ENCODE peak calls at places on chromosomes 16 and 17, in seven cellular contexts. One of them, this sample, is unnamed.

GRCh38 chr17:78979780-78980623 is at the start of gene LGALS3BP:
- DNase-seq in left ventricle myocardium superior: peak; percentile 85
- DNase-seq in NCI-H446: peak; percentile 47
- DNase-seq in SW 1271: peak; percentile 83
- DNase-seq in HepG2: peak; percentile 97
- DNase-seq in activated T-cell treated with anti-CD3 and anti-CD28 coated beads for 24 hours: no peak
- DNase-seq in M059J: peak; percentile 89
- DNase-seq in this sample: peak; percentile 63

GRCh38 chr17:2029911-2030778 is at the start of gene DPH1:
- DNase-seq in HepG2: peak; percentile 92
- DNase-seq in activated T-cell treated with anti-CD3 and anti-CD28 coated beads for 24 hours: peak; percentile 83
- DNase-seq in NCI-H446: peak; percentile 83
- DNase-seq in M059J: peak; percentile 86
- DNase-seq in left ventricle myocardium superior: peak; percentile 93
- DNase-seq in SW 1271: peak; percentile 88
- DNase-seq in this sample: peak; percentile 84

GRCh38 chr17:79861371-79862216 is 22.4 kb upstream of the CBX4 start:
- DNase-seq in HepG2: no peak
- DNase-seq in activated T-cell treated with anti-CD3 and anti-CD28 coated beads for 24 hours: no peak
- DNase-seq in M059J: no peak
- DNase-seq in left ventricle myocardium superior: no peak
- DNase-seq in NCI-H446: no peak
- DNase-seq in SW 1271: no peak
- DNase-seq in this sample: no peak

GRCh38 chr17:56679767-56680422 is 86.4 kb downstream of the NOG start:
- DNase-seq in HepG2: no peak
- DNase-seq in left ventricle myocardium superior: no peak
- DNase-seq in M059J: peak; percentile 58
- DNase-seq in NCI-H446: no peak
- DNase-seq in SW 1271: no peak
- DNase-seq in activated T-cell treated with anti-CD3 and anti-CD28 coated beads for 24 hours: no peak
- DNase-seq in this sample: peak; percentile 81

GRCh38 chr16:3485821-3486505 is 9.3 kb downstream of the C16orf90 start:
- DNase-seq in left ventricle myocardium superior: peak; percentile 26
- DNase-seq in HepG2: no peak
- DNase-seq in M059J: no peak
- DNase-seq in SW 1271: no peak
- DNase-seq in NCI-H446: no peak
- DNase-seq in activated T-cell treated with anti-CD3 and anti-CD28 coated beads for 24 hours: no peak
- DNase-seq in this sample: no peak

GRCh38 chr16:88810868-88811599 is 694 bp downstream of the APRT start:
- DNase-seq in M059J: peak; percentile 79
- DNase-seq in SW 1271: peak; percentile 52
- DNase-seq in HepG2: peak; percentile 73
- DNase-seq in activated T-cell treated with anti-CD3 and anti-CD28 coated beads for 24 hours: peak; percentile 62
- DNase-seq in NCI-H446: peak; percentile 67
- DNase-seq in left ventricle myocardium superior: peak; percentile 89
- DNase-seq in this sample: peak; percentile 77

GRCh38 chr17:68195667-68196393 is 52.0 kb upstream of the AMZ2 start:
- DNase-seq in left ventricle myocardium superior: peak; percentile 57
- DNase-seq in HepG2: no peak
- DNase-seq in activated T-cell treated with anti-CD3 and anti-CD28 coated beads for 24 hours: no peak
- DNase-seq in NCI-H446: no peak
- DNase-seq in M059J: no peak
- DNase-seq in SW 1271: no peak
- DNase-seq in this sample: no peak

GRCh38 chr17:9306086-9306485 is 269.5 kb downstream of the STX8 start:
- DNase-seq in HepG2: no peak
- DNase-seq in NCI-H446: no peak
- DNase-seq in M059J: no peak
- DNase-seq in left ventricle myocardium superior: no peak
- DNase-seq in SW 1271: no peak
- DNase-seq in activated T-cell treated with anti-CD3 and anti-CD28 coated beads for 24 hours: no peak
- DNase-seq in this sample: peak; percentile 48

GRCh38 chr17:50060951-50061712 is 5.2 kb downstream of the ITGA3 start:
- DNase-seq in M059J: peak; percentile 91
- DNase-seq in left ventricle myocardium superior: peak; percentile 93
- DNase-seq in SW 1271: peak; percentile 70
- DNase-seq in activated T-cell treated with anti-CD3 and anti-CD28 coated beads for 24 hours: no peak
- DNase-seq in HepG2: no peak
- DNase-seq in NCI-H446: peak; percentile 45
- DNase-seq in this sample: peak; percentile 63

GRCh38 chr16:59684911-59685310 is 950.8 kb upstream of the GOT2 start:
- DNase-seq in left ventricle myocardium superior: no peak
- DNase-seq in SW 1271: no peak
- DNase-seq in HepG2: no peak
- DNase-seq in M059J: peak; percentile 45
- DNase-seq in activated T-cell treated with anti-CD3 and anti-CD28 coated beads for 24 hours: no peak
- DNase-seq in NCI-H446: no peak
- DNase-seq in this sample: peak; percentile 77

GRCh38 chr16:35533683-35534082 is 2074.3 kb downstream of the TP53TG3F start:
- DNase-seq in M059J: no peak
- DNase-seq in left ventricle myocardium superior: no peak
- DNase-seq in activated T-cell treated with anti-CD3 and anti-CD28 coated beads for 24 hours: no peak
- DNase-seq in HepG2: no peak
- DNase-seq in SW 1271: no peak
- DNase-seq in NCI-H446: no peak
- DNase-seq in this sample: no peak

GRCh38 chr17:17235212-17236174 is 1.5 kb downstream of the FLCN start:
- DNase-seq in SW 1271: no peak
- DNase-seq in M059J: peak; percentile 54
- DNase-seq in HepG2: peak; percentile 22
- DNase-seq in activated T-cell treated with anti-CD3 and anti-CD28 coated beads for 24 hours: no peak
- DNase-seq in left ventricle myocardium superior: no peak
- DNase-seq in NCI-H446: no peak
- DNase-seq in this sample: peak; percentile 48

GRCh38 chr17:45353047-45353446 is 36.2 kb upstream of the MAP3K14 start:
- DNase-seq in SW 1271: no peak
- DNase-seq in left ventricle myocardium superior: no peak
- DNase-seq in M059J: peak; percentile 33
- DNase-seq in HepG2: no peak
- DNase-seq in activated T-cell treated with anti-CD3 and anti-CD28 coated beads for 24 hours: peak; percentile 25
- DNase-seq in NCI-H446: no peak
- DNase-seq in this sample: no peak

GRCh38 chr16:56776562-56776961 is 46.6 kb downstream of the NUP93 start:
- DNase-seq in activated T-cell treated with anti-CD3 and anti-CD28 coated beads for 24 hours: no peak
- DNase-seq in SW 1271: no peak
- DNase-seq in HepG2: no peak
- DNase-seq in M059J: no peak
- DNase-seq in NCI-H446: peak; percentile 58
- DNase-seq in left ventricle myocardium superior: peak; percentile 48
- DNase-seq in this sample: no peak

GRCh38 chr16:57976331-57976796 is 5.4 kb upstream of the CNGB1 start:
- DNase-seq in M059J: peak; percentile 28
- DNase-seq in activated T-cell treated with anti-CD3 and anti-CD28 coated beads for 24 hours: no peak
- DNase-seq in SW 1271: no peak
- DNase-seq in left ventricle myocardium superior: peak; percentile 44
- DNase-seq in NCI-H446: no peak
- DNase-seq in HepG2: no peak
- DNase-seq in this sample: peak; percentile 72

GRCh38 chr17:39913989-39914388 is 4.4 kb downstream of the GSDMB start:
- DNase-seq in NCI-H446: no peak
- DNase-seq in left ventricle myocardium superior: no peak
- DNase-seq in M059J: no peak
- DNase-seq in activated T-cell treated with anti-CD3 and anti-CD28 coated beads for 24 hours: no peak
- DNase-seq in HepG2: no peak
- DNase-seq in SW 1271: no peak
- DNase-seq in this sample: no peak

GRCh38 chr17:63436523-63437110 is 9.5 kb downstream of the CYB561 start:
- DNase-seq in SW 1271: no peak
- DNase-seq in M059J: no peak
- DNase-seq in NCI-H446: no peak
- DNase-seq in left ventricle myocardium superior: no peak
- DNase-seq in HepG2: no peak
- DNase-seq in activated T-cell treated with anti-CD3 and anti-CD28 coated beads for 24 hours: no peak
- DNase-seq in this sample: no peak

GRCh38 chr17:1597861-1598342 is 30.7 kb downstream of the SLC43A2 start:
- DNase-seq in activated T-cell treated with anti-CD3 and anti-CD28 coated beads for 24 hours: no peak
- DNase-seq in HepG2: peak; percentile 80
- DNase-seq in SW 1271: no peak
- DNase-seq in left ventricle myocardium superior: no peak
- DNase-seq in NCI-H446: no peak
- DNase-seq in M059J: no peak
- DNase-seq in this sample: peak; percentile 46

This sample was measured in mammary epithelial cell.